ENCODE peak calls at places on chromosomes 2 and 18, in eight cellular contexts. V is aorta; Q is choroid plexus epithelial cell; X is Peyer's patch; N is stimulated activated CD4-positive, alpha-beta T cell treated with anti-CD3 and anti-CD28 coated beads, Interleukin-4, amount 100 ng/mL, for 4 hours; W is NCI-H748 treated with DMSO at 0.1 percent for 48 hours; F is ELF-1; O is iPS-NIHi11. R is an unnamed sample.

GRCh38 chr2:15747698-15748471 is 156.2 kb downstream of the DDX1 start:
- DNase-seq in X (no peak), V (no peak), N (no peak), F (peak), W (no peak), O (peak), Q (no peak), R (no peak)

GRCh38 chr2:203688798-203689197 is 17.6 kb upstream of the CD28 start:
- DNase-seq in F (peak), W (no peak), V (peak), N (no peak), O (peak), Q (peak), X (no peak), R (no peak)

GRCh38 chr18:12246849-12247808 is 7.0 kb upstream of the CIDEA start:
- DNase-seq in N (no peak), Q (peak), X (no peak), O (peak), W (no peak), F (peak), V (no peak), R (no peak)

GRCh38 chr2:68942827-68943226 is 9.9 kb downstream of the GKN2 start:
- DNase-seq in X (no peak), W (no peak), Q (no peak), F (no peak), V (no peak), O (no peak), N (no peak), R (no peak)

GRCh38 chr2:54979645-54980044 is 70.6 kb downstream of the RTN4 start:
- DNase-seq in F (peak), W (no peak), N (no peak), V (no peak), X (no peak), Q (no peak), O (no peak), R (peak)

GRCh38 chr2:203718087-203718486 is 11.6 kb downstream of the CD28 start:
- DNase-seq in Q (peak), N (no peak), O (no peak), W (no peak), F (no peak), X (no peak), V (no peak), R (no peak)

GRCh38 chr2:144460981-144461766 is 58.7 kb downstream of the ZEB2 start:
- DNase-seq in F (no peak), V (no peak), Q (peak), O (no peak), W (peak), X (no peak), N (no peak), R (no peak)

GRCh38 chr18:24837065-24837464 is 376.6 kb downstream of the HRH4 start:
- DNase-seq in W (no peak), F (no peak), V (no peak), O (no peak), N (no peak), Q (no peak), X (no peak), R (no peak)

GRCh38 chr2:70261501-70261900 is 3.6 kb downstream of the PCYOX1 start:
- DNase-seq in V (no peak), O (no peak), F (no peak), Q (peak), N (no peak), W (no peak), X (no peak), R (no peak)

GRCh38 chr2:196441527-196441926 is 198.0 kb upstream of the CCDC150 start:
- DNase-seq in X (no peak), O (no peak), Q (no peak), N (no peak), V (no peak), W (no peak), F (no peak), R (no peak)

GRCh38 chr2:152407204-152407721 is 72.3 kb downstream of the FMNL2 start:
- DNase-seq in X (no peak), O (peak), N (no peak), W (no peak), F (peak), Q (peak), V (peak), R (no peak)

GRCh38 chr18:23924813-23925212 is 89.7 kb upstream of the TTC39C start:
- DNase-seq in W (no peak), Q (peak), O (no peak), X (no peak), F (no peak), V (peak), N (no peak), R (no peak)

GRCh38 chr2:60526623-60527022 is 26.8 kb downstream of the BCL11A start:
- DNase-seq in V (no peak), X (no peak), N (no peak), W (no peak), F (no peak), O (no peak), Q (no peak), R (no peak)

GRCh38 chr18:11750581-11751304 is 61.7 kb downstream of the GNAL start:
- DNase-seq in W (no peak), V (no peak), F (no peak), N (no peak), X (no peak), Q (no peak), O (no peak), R (no peak)

GRCh38 chr2:20745924-20746555 is 76.9 kb downstream of the LDAH start:
- DNase-seq in X (no peak), Q (peak), O (no peak), V (no peak), N (no peak), W (no peak), F (no peak), R (no peak)

GRCh38 chr18:13658444-13659204 is 67.7 kb downstream of the FAM210A start:
- DNase-seq in Q (peak), X (no peak), F (no peak), W (no peak), N (no peak), O (no peak), V (no peak), R (no peak)

GRCh38 chr2:158729873-158730620 is 65.1 kb upstream of the DAPL1 start:
- DNase-seq in O (no peak), N (no peak), F (no peak), W (no peak), Q (no peak), X (no peak), V (no peak), R (peak)

GRCh38 chr2:239944706-239945551 is 80.2 kb downstream of the NDUFA10 start:
- DNase-seq in V (peak), X (peak), W (no peak), O (no peak), N (peak), F (peak), Q (peak), R (no peak)

GRCh38 chr2:128271186-128271890 is 47.3 kb downstream of the HS6ST1 start:
- DNase-seq in X (no peak), O (no peak), N (no peak), Q (no peak), W (no peak), V (no peak), F (no peak), R (no peak)

GRCh38 chr18:50659091-50660003 is 99.5 kb downstream of the MAPK4 start:
- DNase-seq in O (no peak), N (no peak), X (no peak), V (no peak), F (peak), W (no peak), Q (peak), R (no peak)

GRCh38 chr2:173922760-173923159 is 42.4 kb downstream of the SP3 start:
- DNase-seq in W (no peak), X (no peak), Q (peak), O (no peak), F (no peak), N (no peak), V (no peak), R (no peak)

GRCh38 chr18:49907346-49907929 is 94.1 kb upstream of the ACAA2 start:
- DNase-seq in N (no peak), X (no peak), V (no peak), O (no peak), W (no peak), F (no peak), Q (peak), R (peak)

GRCh38 chr2:235515821-235516220 is 22.0 kb downstream of the AGAP1 start:
- DNase-seq in W (no peak), N (no peak), F (no peak), Q (no peak), O (no peak), V (no peak), X (peak), R (no peak)

GRCh38 chr2:113084249-113085000 is 16.7 kb downstream of the IL1F10 start:
- DNase-seq in O (no peak), F (no peak), X (no peak), Q (peak), N (no peak), W (no peak), V (no peak), R (no peak)

GRCh38 chr2:227472265-227473018 is 486 bp downstream of the AGFG1 start:
- DNase-seq in Q (peak), V (peak), W (no peak), N (peak), F (no peak), X (peak), O (peak), R (peak)

GRCh38 chr2:48530033-48530804 is at the start of gene STON1:
- DNase-seq in O (peak), Q (peak), W (no peak), F (peak), X (peak), V (peak), N (peak), R (no peak)

GRCh38 chr18:58715540-58715939 is 44.3 kb downstream of the MALT1 start:
- DNase-seq in Q (no peak), X (no peak), V (no peak), W (no peak), O (no peak), F (no peak), N (no peak), R (no peak)

GRCh38 chr2:70991142-70991541 is 3.5 kb downstream of the TEX261 start:
- DNase-seq in F (peak), V (peak), N (no peak), O (no peak), W (no peak), Q (no peak), X (no peak), R (no peak)

GRCh38 chr18:12315911-12316310 is 7.9 kb downstream of the TUBB6 start:
- DNase-seq in X (no peak), V (no peak), Q (no peak), O (no peak), W (no peak), F (no peak), N (no peak), R (no peak)

GRCh38 chr2:152465541-152465940 is 130.6 kb downstream of the FMNL2 start:
- DNase-seq in Q (no peak), X (no peak), O (no peak), N (no peak), F (peak), W (no peak), V (no peak), R (peak)

GRCh38 chr18:76578571-76579300 is 83.7 kb upstream of the ZNF516 start:
- DNase-seq in F (peak), W (no peak), X (no peak), Q (peak), O (peak), V (no peak), N (no peak), R (no peak)

GRCh38 chr2:237217995-237218621 is 132.4 kb downstream of the COPS8 start:
- DNase-seq in F (peak), V (no peak), N (no peak), Q (peak), O (peak), X (no peak), W (no peak), R (no peak)

GRCh38 chr2:234203135-234203984 is 152.9 kb downstream of the SPP2 start:
- DNase-seq in W (no peak), F (no peak), N (no peak), O (no peak), Q (peak), V (no peak), X (no peak), R (peak)

R was measured in NCI-H1417.